ENCODE peak calls at places on chromosomes 6 and 20, in nine cellular contexts. One of them, this sample, is unnamed.

GRCh38 chr6:25482996-25483395 is 169.0 kb upstream of the SCGN start:
- DNase-seq in PC-3: no peak
- DNase-seq in heart right ventricle: no peak
- DNase-seq in cardiac fibroblast: no peak
- DNase-seq in fibroblast of lung: no peak
- DNase-seq in bronchial epithelial cell: no peak
- DNase-seq in body of pancreas: no peak
- DNase-seq in BJ: no peak
- DNase-seq in GM12878: no peak
- DNase-seq in this sample: no peak

GRCh38 chr20:53718142-53718481 is 124.5 kb upstream of the ZNF217 start:
- DNase-seq in GM12878: no peak
- DNase-seq in heart right ventricle: no peak
- DNase-seq in PC-3: no peak
- DNase-seq in body of pancreas: no peak
- DNase-seq in cardiac fibroblast: no peak
- DNase-seq in fibroblast of lung: no peak
- DNase-seq in bronchial epithelial cell: no peak
- DNase-seq in BJ: no peak
- DNase-seq in this sample: no peak

GRCh38 chr6:24743265-24743943 is 24.4 kb upstream of the C6orf62 start:
- DNase-seq in bronchial epithelial cell: peak; percentile 99
- DNase-seq in PC-3: peak; percentile 93
- DNase-seq in heart right ventricle: no peak
- DNase-seq in cardiac fibroblast: peak; percentile 99
- DNase-seq in fibroblast of lung: peak; percentile 98
- DNase-seq in GM12878: peak; percentile 81
- DNase-seq in body of pancreas: peak; percentile 58
- DNase-seq in BJ: peak; percentile 88
- DNase-seq in this sample: no peak

GRCh38 chr6:30889138-30889885 is 5.0 kb downstream of the DDR1 start:
- DNase-seq in body of pancreas: no peak
- DNase-seq in heart right ventricle: no peak
- DNase-seq in bronchial epithelial cell: no peak
- DNase-seq in PC-3: no peak
- DNase-seq in GM12878: no peak
- DNase-seq in fibroblast of lung: no peak
- DNase-seq in BJ: no peak
- DNase-seq in cardiac fibroblast: no peak
- DNase-seq in this sample: no peak

GRCh38 chr20:31675828-31676533 is 38.3 kb downstream of the COX4I2 start:
- DNase-seq in BJ: no peak
- DNase-seq in GM12878: no peak
- DNase-seq in PC-3: peak; percentile 25
- DNase-seq in bronchial epithelial cell: no peak
- DNase-seq in heart right ventricle: no peak
- DNase-seq in fibroblast of lung: peak; percentile 52
- DNase-seq in body of pancreas: no peak
- DNase-seq in cardiac fibroblast: peak; percentile 95
- DNase-seq in this sample: no peak

GRCh38 chr6:16694789-16695188 is 66.5 kb downstream of the ATXN1 start:
- DNase-seq in GM12878: no peak
- DNase-seq in fibroblast of lung: no peak
- DNase-seq in BJ: no peak
- DNase-seq in cardiac fibroblast: no peak
- DNase-seq in bronchial epithelial cell: no peak
- DNase-seq in body of pancreas: no peak
- DNase-seq in heart right ventricle: no peak
- DNase-seq in PC-3: no peak
- DNase-seq in this sample: no peak

GRCh38 chr20:50579511-50579910 is 69.3 kb downstream of the PTPN1 start:
- DNase-seq in body of pancreas: no peak
- DNase-seq in bronchial epithelial cell: no peak
- DNase-seq in PC-3: no peak
- DNase-seq in heart right ventricle: no peak
- DNase-seq in fibroblast of lung: no peak
- DNase-seq in BJ: no peak
- DNase-seq in cardiac fibroblast: no peak
- DNase-seq in GM12878: no peak
- DNase-seq in this sample: no peak

GRCh38 chr6:110813338-110813737 is 1.9 kb downstream of the CDK19 start:
- DNase-seq in bronchial epithelial cell: no peak
- DNase-seq in cardiac fibroblast: no peak
- DNase-seq in BJ: no peak
- DNase-seq in PC-3: no peak
- DNase-seq in fibroblast of lung: no peak
- DNase-seq in GM12878: no peak
- DNase-seq in heart right ventricle: no peak
- DNase-seq in body of pancreas: no peak
- DNase-seq in this sample: no peak

GRCh38 chr6:89817481-89817880 is 2.1 kb downstream of the MDN1 start:
- DNase-seq in PC-3: no peak
- DNase-seq in fibroblast of lung: no peak
- DNase-seq in BJ: no peak
- DNase-seq in heart right ventricle: no peak
- DNase-seq in cardiac fibroblast: no peak
- DNase-seq in GM12878: no peak
- DNase-seq in bronchial epithelial cell: no peak
- DNase-seq in body of pancreas: no peak
- DNase-seq in this sample: no peak

GRCh38 chr20:58084566-58084965 is 143.9 kb downstream of the ANKRD60 start:
- DNase-seq in fibroblast of lung: no peak
- DNase-seq in bronchial epithelial cell: no peak
- DNase-seq in heart right ventricle: no peak
- DNase-seq in PC-3: no peak
- DNase-seq in BJ: no peak
- DNase-seq in GM12878: no peak
- DNase-seq in body of pancreas: no peak
- DNase-seq in cardiac fibroblast: no peak
- DNase-seq in this sample: no peak

GRCh38 chr20:12575352-12576095 is 433.2 kb upstream of the SPTLC3 start:
- DNase-seq in PC-3: no peak
- DNase-seq in heart right ventricle: peak; percentile 59
- DNase-seq in cardiac fibroblast: no peak
- DNase-seq in BJ: no peak
- DNase-seq in bronchial epithelial cell: peak; percentile 34
- DNase-seq in GM12878: no peak
- DNase-seq in body of pancreas: peak; percentile 67
- DNase-seq in fibroblast of lung: no peak
- DNase-seq in this sample: peak; percentile 3

GRCh38 chr6:148525453-148525852 is 182.8 kb downstream of the SASH1 start:
- DNase-seq in heart right ventricle: no peak
- DNase-seq in bronchial epithelial cell: no peak
- DNase-seq in body of pancreas: no peak
- DNase-seq in cardiac fibroblast: peak; percentile 94
- DNase-seq in PC-3: peak; percentile 62
- DNase-seq in GM12878: no peak
- DNase-seq in fibroblast of lung: peak; percentile 96
- DNase-seq in BJ: no peak
- DNase-seq in this sample: no peak

GRCh38 chr20:23049201-23049932 is at the start of gene THBD:
- DNase-seq in cardiac fibroblast: peak; percentile 65
- DNase-seq in fibroblast of lung: peak; percentile 52
- DNase-seq in body of pancreas: peak; percentile 47
- DNase-seq in bronchial epithelial cell: peak; percentile 82
- DNase-seq in GM12878: no peak
- DNase-seq in heart right ventricle: peak; percentile 82
- DNase-seq in PC-3: peak; percentile 73
- DNase-seq in BJ: no peak
- DNase-seq in this sample: peak; percentile 61

GRCh38 chr6:105263685-105264298 is 84.0 kb upstream of the POPDC3 start:
- DNase-seq in heart right ventricle: no peak
- DNase-seq in body of pancreas: peak; percentile 18
- DNase-seq in fibroblast of lung: peak; percentile 64
- DNase-seq in GM12878: no peak
- DNase-seq in BJ: no peak
- DNase-seq in cardiac fibroblast: no peak
- DNase-seq in bronchial epithelial cell: no peak
- DNase-seq in PC-3: no peak
- DNase-seq in this sample: no peak

DNA sequence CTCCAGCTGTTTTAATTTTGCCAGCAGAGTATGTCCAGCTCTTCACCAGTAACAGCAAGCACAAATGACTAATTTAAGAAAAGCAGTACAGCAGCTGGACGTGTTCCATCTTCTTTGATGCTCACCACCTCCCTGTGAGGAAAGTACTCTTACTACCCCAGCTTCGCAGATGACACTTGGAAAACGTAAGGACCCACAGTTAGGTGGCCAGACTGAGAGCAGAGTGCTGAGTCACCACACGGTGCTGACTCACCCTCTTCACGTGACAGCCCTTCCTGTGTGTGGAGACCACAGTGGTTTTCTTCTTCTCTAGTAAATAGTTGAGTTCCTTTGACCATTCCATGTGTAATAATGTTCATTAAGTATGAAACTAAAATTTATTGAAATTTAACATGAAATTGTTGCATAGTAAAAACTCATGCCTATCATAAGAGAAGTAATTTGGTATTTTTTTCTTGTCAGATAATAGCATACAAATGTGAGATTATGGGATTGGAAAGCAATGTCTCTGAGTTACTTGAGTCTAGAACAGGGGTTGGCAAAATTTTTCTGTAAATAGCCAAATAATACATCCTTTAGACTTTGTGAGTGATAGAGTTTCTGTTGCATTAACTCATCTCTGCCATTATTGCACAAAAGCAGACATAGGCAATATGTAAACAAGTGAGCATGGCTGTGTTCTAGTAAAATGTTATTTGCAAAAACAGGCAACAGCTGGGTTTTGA is 76.6 kb downstream of the SLX4IP start:
- DNase-seq in heart right ventricle: peak; percentile 54
- DNase-seq in body of pancreas: peak; percentile 77
- DNase-seq in bronchial epithelial cell: peak; percentile 98
- DNase-seq in BJ: peak; percentile 90
- DNase-seq in PC-3: peak; percentile 98
- DNase-seq in fibroblast of lung: peak; percentile 100
- DNase-seq in cardiac fibroblast: peak; percentile 98
- DNase-seq in GM12878: peak; percentile 94
- DNase-seq in this sample: peak; percentile 89
- H3K4me3 ChIP-seq in heart right ventricle: no peak overlapping the region
- H3K4me3 ChIP-seq in body of pancreas: no peak overlapping the region
- H3K4me3 ChIP-seq in bronchial epithelial cell: no peak overlapping the region
- H3K4me3 ChIP-seq in BJ: no peak overlapping the region
- H3K4me3 ChIP-seq in PC-3: no peak overlapping the region
- H3K4me3 ChIP-seq in fibroblast of lung: no peak overlapping the region
- H3K4me3 ChIP-seq in cardiac fibroblast: peak overlapping the region; percentile 4
- H3K4me3 ChIP-seq in GM12878: no peak overlapping the region
- H3K4me3 ChIP-seq in this sample: no peak overlapping the region

DNA sequence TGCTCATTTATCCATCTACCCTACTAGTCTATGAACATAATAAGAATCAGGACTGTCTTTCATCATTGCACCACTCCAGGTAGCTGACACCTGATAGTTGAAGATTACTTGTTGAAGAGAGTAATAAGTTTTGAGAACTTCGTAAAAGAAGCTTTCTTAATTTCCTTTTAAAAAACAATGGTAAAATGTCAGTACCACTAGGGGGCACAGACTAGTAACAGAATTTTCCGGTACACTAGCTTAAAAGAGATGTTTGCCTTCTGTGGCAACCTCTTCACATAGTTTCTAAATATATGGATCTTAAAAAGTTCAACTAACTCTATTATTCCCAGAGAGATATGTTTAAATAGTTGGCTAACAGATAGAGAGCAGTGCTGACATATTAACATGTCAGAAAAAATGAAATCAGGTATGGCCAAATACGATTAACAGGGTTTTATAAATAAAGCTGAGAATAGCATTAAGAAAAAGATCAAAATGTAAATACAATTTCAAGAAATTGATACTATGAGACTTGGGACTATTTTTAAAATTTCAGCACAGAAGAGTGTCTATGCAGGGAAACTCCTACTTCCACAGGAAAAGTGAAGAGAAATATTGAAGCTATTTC is 5.4 kb upstream of the KCNQ5 start:
- DNase-seq in fibroblast of lung: peak; percentile 39
- DNase-seq in heart right ventricle: no peak
- DNase-seq in cardiac fibroblast: peak; percentile 77
- DNase-seq in bronchial epithelial cell: peak; percentile 52
- DNase-seq in body of pancreas: no peak
- DNase-seq in PC-3: peak; percentile 58
- DNase-seq in GM12878: no peak
- DNase-seq in BJ: no peak
- DNase-seq in this sample: no peak
- TF ChIP-seq CTCF in fibroblast of lung: peak; percentile 64
- TF ChIP-seq CTCF in heart right ventricle: peak; percentile 38
- TF ChIP-seq CTCF in cardiac fibroblast: peak; percentile 62
- TF ChIP-seq CTCF in bronchial epithelial cell: peak; percentile 45
- TF ChIP-seq CTCF in body of pancreas: peak; percentile 47
- TF ChIP-seq CTCF in PC-3: peak; percentile 76
- TF ChIP-seq CTCF in GM12878: peak; percentile 57
- TF ChIP-seq CTCF in BJ: peak; percentile 69
- TF ChIP-seq CTCF in this sample: peak; percentile 47

GRCh38 chr6:156849806-156850205 is 72.6 kb downstream of the ARID1B start:
- DNase-seq in BJ: no peak
- DNase-seq in body of pancreas: no peak
- DNase-seq in bronchial epithelial cell: no peak
- DNase-seq in heart right ventricle: no peak
- DNase-seq in PC-3: no peak
- DNase-seq in fibroblast of lung: no peak
- DNase-seq in GM12878: no peak
- DNase-seq in cardiac fibroblast: no peak
- DNase-seq in this sample: no peak

GRCh38 chr6:156851447-156851846 is 74.3 kb downstream of the ARID1B start:
- DNase-seq in BJ: no peak
- DNase-seq in cardiac fibroblast: no peak
- DNase-seq in GM12878: no peak
- DNase-seq in body of pancreas: no peak
- DNase-seq in fibroblast of lung: no peak
- DNase-seq in PC-3: no peak
- DNase-seq in bronchial epithelial cell: no peak
- DNase-seq in heart right ventricle: no peak
- DNase-seq in this sample: no peak

GRCh38 chr6:156852147-156852857 is 75.1 kb downstream of the ARID1B start:
- DNase-seq in PC-3: no peak
- DNase-seq in body of pancreas: no peak
- DNase-seq in fibroblast of lung: no peak
- DNase-seq in BJ: no peak
- DNase-seq in heart right ventricle: no peak
- DNase-seq in bronchial epithelial cell: no peak
- DNase-seq in GM12878: no peak
- DNase-seq in cardiac fibroblast: no peak
- DNase-seq in this sample: no peak

GRCh38 chr6:156848533-156848932 is 71.4 kb downstream of the ARID1B start:
- DNase-seq in cardiac fibroblast: peak; percentile 33
- DNase-seq in GM12878: no peak
- DNase-seq in bronchial epithelial cell: no peak
- DNase-seq in BJ: no peak
- DNase-seq in PC-3: no peak
- DNase-seq in fibroblast of lung: peak; percentile 46
- DNase-seq in body of pancreas: no peak
- DNase-seq in heart right ventricle: peak; percentile 81
- DNase-seq in this sample: peak; percentile 63

GRCh38 chr6:156850356-156850755 is 73.2 kb downstream of the ARID1B start:
- DNase-seq in cardiac fibroblast: no peak
- DNase-seq in bronchial epithelial cell: no peak
- DNase-seq in PC-3: no peak
- DNase-seq in body of pancreas: no peak
- DNase-seq in GM12878: no peak
- DNase-seq in BJ: no peak
- DNase-seq in heart right ventricle: no peak
- DNase-seq in fibroblast of lung: no peak
- DNase-seq in this sample: no peak
- H3K4me3 ChIP-seq in cardiac fibroblast: no peak overlapping the region
- H3K4me3 ChIP-seq in bronchial epithelial cell: no peak overlapping the region
- H3K4me3 ChIP-seq in PC-3: no peak overlapping the region
- H3K4me3 ChIP-seq in body of pancreas: no peak overlapping the region
- H3K4me3 ChIP-seq in GM12878: peak overlapping the region; percentile 46
- H3K4me3 ChIP-seq in BJ: no peak overlapping the region
- H3K4me3 ChIP-seq in heart right ventricle: no peak overlapping the region
- H3K4me3 ChIP-seq in fibroblast of lung: no peak overlapping the region
- H3K4me3 ChIP-seq in this sample: no peak overlapping the region

GRCh38 chr6:72624557-72625160 is 2.8 kb downstream of the KCNQ5 start:
- DNase-seq in GM12878: peak; percentile 70
- DNase-seq in body of pancreas: no peak
- DNase-seq in fibroblast of lung: no peak
- DNase-seq in bronchial epithelial cell: peak; percentile 51
- DNase-seq in PC-3: peak; percentile 42
- DNase-seq in BJ: no peak
- DNase-seq in cardiac fibroblast: peak; percentile 38
- DNase-seq in heart right ventricle: no peak
- DNase-seq in this sample: no peak
- TF ChIP-seq CTCF in GM12878: peak; percentile 78
- TF ChIP-seq CTCF in body of pancreas: peak; percentile 48
- TF ChIP-seq CTCF in fibroblast of lung: peak; percentile 78
- TF ChIP-seq CTCF in bronchial epithelial cell: peak; percentile 63
- TF ChIP-seq CTCF in PC-3: peak; percentile 74
- TF ChIP-seq CTCF in BJ: peak; percentile 76
- TF ChIP-seq CTCF in cardiac fibroblast: peak; percentile 71
- TF ChIP-seq CTCF in heart right ventricle: peak; percentile 37
- TF ChIP-seq CTCF in this sample: peak; percentile 52